ENCODE peak calls at places on chromosomes 2 and 18, in five cellular contexts. S is neuronal stem cell, W is H1, K is H9, C is trophoblast cell. F is an unnamed sample.

GRCh38 chr18:77899972-77900754 is 650.5 kb downstream of the GALR1 start:
- DNase-seq in K (peak), C (no peak), S (peak), W (peak), F (peak)

GRCh38 chr2:196075196-196075595 is 6.6 kb upstream of the DNAH7 start:
- DNase-seq in C (no peak), W (no peak), S (no peak), K (no peak), F (no peak)

GRCh38 chr18:61963705-61964104 is 70.9 kb upstream of the RNF152 start:
- DNase-seq in C (no peak), S (no peak), W (no peak), K (no peak), F (no peak)

GRCh38 chr18:32366586-32367538 is 103.8 kb downstream of the GAREM1 start:
- DNase-seq in W (no peak), C (peak), K (no peak), S (no peak), F (no peak)

GRCh38 chr18:5466256-5466655 is 77.5 kb downstream of the EPB41L3 start:
- DNase-seq in S (no peak), W (no peak), C (no peak), K (no peak), F (no peak)

GRCh38 chr2:74939919-74940812 is 18.3 kb upstream of the POLE4 start:
- DNase-seq in S (no peak), K (no peak), C (no peak), W (no peak), F (no peak)

GRCh38 chr2:75597949-75598348 is 37.2 kb upstream of the EVA1A start:
- DNase-seq in W (no peak), S (no peak), K (no peak), C (no peak), F (no peak)

GRCh38 chr2:217837001-217837491 is 165.7 kb downstream of the TNS1 start:
- DNase-seq in K (peak), W (peak), S (no peak), C (no peak), F (no peak)

GRCh38 chr18:71020342-71021096 is 731.7 kb downstream of the SOCS6 start:
- DNase-seq in S (no peak), K (no peak), W (no peak), C (no peak), F (no peak)

GRCh38 chr2:43127208-43127940 is 99.0 kb downstream of the ZFP36L2 start:
- DNase-seq in W (peak), S (no peak), C (peak), K (peak), F (no peak)

GRCh38 chr2:23624915-23625314 is 239.9 kb downstream of the KLHL29 start:
- DNase-seq in S (no peak), W (no peak), K (no peak), C (no peak), F (no peak)

GRCh38 chr2:61210332-61210981 is 48.5 kb downstream of the C2orf74 start:
- DNase-seq in W (no peak), C (peak), S (no peak), K (no peak), F (peak)

GRCh38 chr18:13486686-13487085 is 239.7 kb downstream of the FAM210A start:
- DNase-seq in W (no peak), C (no peak), S (no peak), K (no peak), F (no peak)

GRCh38 chr2:39606585-39606984 is 59.1 kb upstream of the TMEM178A start:
- DNase-seq in S (no peak), W (no peak), C (no peak), K (peak), F (peak)

GRCh38 chr2:23751747-23752265 is 175.1 kb downstream of the ATAD2B start:
- DNase-seq in S (no peak), K (no peak), C (no peak), W (no peak), F (no peak)

GRCh38 chr2:12776457-12777049 is 59.8 kb downstream of the TRIB2 start:
- DNase-seq in S (no peak), K (no peak), C (no peak), W (no peak), F (no peak)
- H2BK12ac ChIP-seq in S (no peak), K (no peak), C (no peak), W (no peak), F (no peak)

GRCh38 chr18:45245036-45245638 is 370.1 kb upstream of the SLC14A2 start:
- DNase-seq in K (no peak), S (no peak), W (no peak), C (peak), F (no peak)

GRCh38 chr18:45248240-45248903 is 366.9 kb upstream of the SLC14A2 start:
- DNase-seq in K (no peak), W (no peak), C (peak), S (no peak), F (peak)

GRCh38 chr18:45241982-45242565 is 373.2 kb upstream of the SLC14A2 start:
- DNase-seq in C (no peak), K (no peak), S (no peak), W (no peak), F (no peak)

GRCh38 chr18:45249306-45249705 is 366.0 kb upstream of the SLC14A2 start:
- DNase-seq in W (no peak), K (no peak), S (no peak), C (peak), F (peak)

GRCh38 chr18:45243347-45244095 is 371.8 kb upstream of the SLC14A2 start:
- DNase-seq in K (no peak), W (no peak), S (no peak), C (peak), F (no peak)
- H2BK120ac ChIP-seq in K (no peak), W (no peak), S (no peak), C (peak), F (no peak)

DNA sequence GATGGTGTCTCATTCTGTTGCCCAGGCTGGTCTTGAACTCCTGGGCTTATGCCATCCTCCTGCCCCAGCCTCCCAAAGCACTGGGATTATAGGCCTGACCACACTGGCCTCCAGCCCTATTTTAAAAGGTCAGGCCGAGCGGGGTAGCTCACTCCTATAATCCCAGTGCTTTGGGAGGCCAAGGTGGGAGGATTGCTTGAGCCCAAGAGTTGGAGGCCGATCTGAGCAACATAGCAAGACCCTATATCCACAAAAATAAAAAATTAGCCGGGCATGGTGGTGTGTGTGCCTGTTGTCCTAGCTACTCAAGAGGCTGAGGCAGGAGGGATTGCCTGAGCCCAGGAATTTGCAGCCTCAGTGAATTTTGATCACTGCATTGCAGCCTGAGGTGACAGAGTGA is 3.9 kb downstream of the CAB39 start:
- DNase-seq in C (no peak), K (no peak), W (no peak), S (no peak), F (no peak)
- H2BK12ac ChIP-seq in C (no peak), K (no peak), W (no peak), S (no peak), F (no peak)

DNA sequence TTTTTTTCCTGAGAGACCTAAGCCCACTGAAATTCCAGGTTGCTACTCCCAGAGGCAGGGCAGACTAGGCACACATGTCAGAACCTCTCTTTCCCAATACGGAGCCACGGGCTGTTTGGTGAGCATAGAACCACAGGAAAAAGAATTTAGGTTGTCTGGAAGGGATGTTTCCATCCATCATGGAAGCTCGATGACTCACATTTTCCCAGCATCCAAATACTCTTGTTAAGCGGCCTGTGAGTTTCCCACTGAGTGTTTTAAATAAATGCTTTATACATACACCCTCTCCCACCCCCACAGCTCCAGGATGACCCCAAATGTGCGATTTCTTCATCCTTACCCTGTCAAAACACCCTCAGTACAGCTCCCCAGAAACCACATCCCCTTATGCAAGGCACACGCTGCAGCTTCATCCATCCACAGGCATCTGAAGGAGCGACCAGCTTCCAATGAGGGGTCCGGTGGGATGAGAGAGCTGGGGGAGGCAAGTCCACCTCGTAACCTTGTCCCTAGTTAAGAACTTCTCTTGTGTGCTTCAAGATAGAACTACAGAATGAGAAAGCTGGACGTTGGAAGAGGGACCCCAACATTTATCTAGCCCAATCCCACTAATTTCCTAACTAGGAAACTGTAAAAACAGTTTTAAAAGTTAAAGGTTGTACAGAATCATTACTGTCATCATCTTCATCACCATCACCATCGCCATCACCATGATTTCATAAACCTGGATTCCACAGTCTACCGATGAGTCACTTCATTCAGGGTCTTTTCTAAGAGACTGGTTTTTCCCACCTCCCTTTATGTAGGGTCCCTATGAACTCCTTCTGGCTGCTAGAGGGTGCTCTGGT is 63.5 kb upstream of the FZD7 start:
- DNase-seq in S (no peak), C (no peak), W (no peak), K (no peak), F (peak)
- H2BK120ac ChIP-seq in S (no peak), C (no peak), W (peak), K (no peak), F (no peak)

GRCh38 chr2:46810195-46810594 is 105.4 kb downstream of the MCFD2 start:
- DNase-seq in S (no peak), K (no peak), W (no peak), C (no peak), F (no peak)
- H2BK12ac ChIP-seq in S (no peak), K (no peak), W (no peak), C (no peak), F (no peak)

GRCh38 chr2:9430316-9431293 is 7.2 kb downstream of the CPSF3 start:
- DNase-seq in C (no peak), W (no peak), K (no peak), S (no peak), F (peak)
- H2BK120ac ChIP-seq in C (no peak), W (no peak), K (no peak), S (no peak), F (no peak)

DNA sequence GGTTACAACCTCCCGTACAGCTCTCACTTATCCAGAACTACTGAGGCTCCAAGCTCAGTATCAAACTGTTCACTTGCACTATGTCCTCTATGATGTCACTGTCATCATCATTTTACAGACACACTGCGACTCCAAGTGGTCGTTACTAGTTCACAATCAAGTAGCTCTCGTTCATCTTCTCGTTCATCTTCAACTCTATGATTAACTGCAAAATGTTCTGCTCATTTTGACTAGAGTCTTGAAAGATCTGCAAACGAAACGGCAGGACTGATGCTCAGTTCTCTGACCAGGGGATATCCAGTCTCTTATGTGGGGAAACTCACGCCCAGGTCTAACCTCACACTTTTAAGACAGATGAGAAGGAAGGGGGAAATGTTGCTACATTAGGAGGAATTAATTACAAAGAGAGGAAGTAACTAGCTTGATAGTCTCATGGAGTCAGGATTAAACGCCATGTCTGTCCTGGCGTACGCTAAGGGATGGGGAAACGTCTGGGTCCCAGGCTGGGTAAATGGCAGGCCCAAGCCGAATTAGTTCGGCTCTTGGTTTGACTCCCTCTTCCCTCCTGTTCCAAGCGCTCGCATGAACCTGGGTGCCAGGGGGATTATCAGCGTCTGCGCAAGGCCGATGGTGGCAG is 794 bp upstream of the CHCHD5 start:
- DNase-seq in C (no peak), W (no peak), S (no peak), K (no peak), F (peak)
- H2BK12ac ChIP-seq in C (no peak), W (no peak), S (no peak), K (no peak), F (peak)

GRCh38 chr2:85452237-85452636 is 33.7 kb downstream of the SH2D6 start:
- DNase-seq in S (no peak), C (no peak), K (no peak), W (no peak), F (no peak)
- H2BK120ac ChIP-seq in S (no peak), C (no peak), K (no peak), W (no peak), F (no peak)